ENCODE peak calls at places on chromosomes 16 and 17, in four cellular contexts. O is GM12878, J is K562, G is HepG2. K is an unnamed sample.

GRCh38 chr16:513950-514349 is 13.6 kb upstream of the CAPN15 start:
- DNase-seq in O (no peak), J (no peak), G (no peak), K (no peak)

GRCh38 chr16:31253642-31254045 is 6.1 kb upstream of the ITGAM start:
- DNase-seq in O (no peak), J (peak), G (peak), K (no peak)

GRCh38 chr16:79601092-79601977 is 798 bp upstream of the MAF start:
- DNase-seq in O (no peak), J (no peak), G (peak), K (no peak)

GRCh38 chr17:77281024-77281903 is 140.5 kb downstream of the SEC14L1 start:
- DNase-seq in O (no peak), J (peak), G (peak), K (peak)

GRCh38 chr16:76226011-76226410 is 51.2 kb upstream of the CNTNAP4 start:
- DNase-seq in O (no peak), J (no peak), G (no peak), K (no peak)

GRCh38 chr17:48869821-48870318 is 22.7 kb upstream of the ATP5MC1 start:
- DNase-seq in O (no peak), J (no peak), G (no peak), K (no peak)

GRCh38 chr17:80939151-80940145 is 52.2 kb upstream of the CHMP6 start:
- DNase-seq in O (no peak), J (no peak), G (no peak), K (no peak)

GRCh38 chr16:65728172-65728571 is 606.3 kb upstream of the CDH11 start:
- DNase-seq in O (no peak), J (no peak), G (no peak), K (no peak)

GRCh38 chr17:73003487-73003886 is 89.0 kb downstream of the SLC39A11 start:
- DNase-seq in O (no peak), J (no peak), G (peak), K (no peak)

GRCh38 chr16:84643677-84644076 is 4.6 kb upstream of the KLHL36 start:
- DNase-seq in O (no peak), J (no peak), G (no peak), K (no peak)

GRCh38 chr17:28992202-28992601 is 13.6 kb downstream of the SEZ6 start:
- DNase-seq in O (no peak), J (no peak), G (no peak), K (no peak)

GRCh38 chr16:66927918-66928649 is 2.7 kb upstream of the RRAD start:
- DNase-seq in O (no peak), J (no peak), G (no peak), K (no peak)

GRCh38 chr16:28188085-28188916 is 23.5 kb downstream of the XPO6 start:
- DNase-seq in O (peak), J (no peak), G (no peak), K (no peak)

GRCh38 chr16:31404353-31405064 is 11.4 kb downstream of the ITGAD start:
- DNase-seq in O (no peak), J (peak), G (no peak), K (peak)

GRCh38 chr17:418421-418751 is 65.8 kb upstream of the RPH3AL start:
- DNase-seq in O (no peak), J (no peak), G (no peak), K (no peak)

GRCh38 chr16:78437352-78437968 is 338.0 kb downstream of the WWOX start:
- DNase-seq in O (no peak), J (peak), G (peak), K (peak)

GRCh38 chr17:81379523-81379942 is 15.7 kb upstream of the BAHCC1 start:
- DNase-seq in O (no peak), J (peak), G (no peak), K (no peak)

GRCh38 chr17:63032141-63032540 is 66.1 kb downstream of the TANC2 start:
- DNase-seq in O (no peak), J (no peak), G (no peak), K (no peak)

GRCh38 chr17:65219124-65219523 is 82.0 kb downstream of the RGS9 start:
- DNase-seq in O (no peak), J (no peak), G (no peak), K (no peak)

GRCh38 chr17:330993-331701 is 21.5 kb downstream of the RPH3AL start:
- DNase-seq in O (no peak), J (no peak), G (no peak), K (no peak)

GRCh38 chr17:10261098-10261497 is 62.7 kb upstream of the GAS7 start:
- DNase-seq in O (no peak), J (no peak), G (no peak), K (no peak)

GRCh38 chr16:58509256-58510096 is 5.8 kb upstream of the SETD6 start:
- DNase-seq in O (no peak), J (no peak), G (no peak), K (no peak)

GRCh38 chr17:31564883-31565297 is 173.4 kb downstream of the RAB11FIP4 start:
- DNase-seq in O (no peak), J (no peak), G (no peak), K (no peak)

GRCh38 chr16:2748757-2749455 is 3.5 kb upstream of the SRRM2 start:
- DNase-seq in O (no peak), J (no peak), G (no peak), K (no peak)

GRCh38 chr17:38871247-38871991 is 1.6 kb downstream of the LASP1 start:
- DNase-seq in O (peak), J (peak), G (peak), K (no peak)

GRCh38 chr17:32266389-32267269 is 997 bp downstream of the RHBDL3 start:
- DNase-seq in O (no peak), J (peak), G (no peak), K (peak)

GRCh38 chr16:29910819-29911675 is 10.8 kb downstream of the ASPHD1 start:
- DNase-seq in O (no peak), J (no peak), G (no peak), K (peak)

GRCh38 chr16:56606688-56607618 is 1.4 kb upstream of the MT2A start:
- DNase-seq in O (no peak), J (no peak), G (peak), K (no peak)

GRCh38 chr16:50395763-50396710 is 27.2 kb upstream of the BRD7 start:
- DNase-seq in O (no peak), J (no peak), G (no peak), K (no peak)

GRCh38 chr16:31472559-31473203 is 729 bp downstream of the TGFB1I1 start:
- DNase-seq in O (no peak), J (peak), G (peak), K (peak)

GRCh38 chr16:88983771-88984687 is 7.0 kb upstream of the CBFA2T3 start:
- DNase-seq in O (no peak), J (no peak), G (no peak), K (no peak)

GRCh38 chr17:39927928-39928867 is 666 bp downstream of the LRRC3C start:
- DNase-seq in O (no peak), J (peak), G (peak), K (peak)

GRCh38 chr17:39757931-39758873 is 20.5 kb downstream of the GRB7 start:
- DNase-seq in O (peak), J (no peak), G (no peak), K (no peak)

GRCh38 chr17:64295146-64295545 is 32.1 kb upstream of the TEX2 start:
- DNase-seq in O (no peak), J (no peak), G (no peak), K (no peak)

GRCh38 chr16:86018487-86018886 is 119.5 kb downstream of the IRF8 start:
- DNase-seq in O (no peak), J (no peak), G (no peak), K (no peak)

GRCh38 chr16:52408197-52408845 is 138.6 kb downstream of the TOX3 start:
- DNase-seq in O (no peak), J (no peak), G (peak), K (no peak)

GRCh38 chr16:87686697-87687570 is 78.9 kb downstream of the KLHDC4 start:
- DNase-seq in O (no peak), J (no peak), G (no peak), K (no peak)
- TF ChIP-seq SP1 in O (no peak), J (no peak), G (no peak), K (no peak)

GRCh38 chr17:44269795-44270320 is 1.9 kb upstream of the SLC4A1 start:
- DNase-seq in O (no peak), J (no peak), G (no peak), K (no peak)
- TF ChIP-seq FOXM1 in O (no peak), J (no peak), G (no peak), K (no peak)

DNA sequence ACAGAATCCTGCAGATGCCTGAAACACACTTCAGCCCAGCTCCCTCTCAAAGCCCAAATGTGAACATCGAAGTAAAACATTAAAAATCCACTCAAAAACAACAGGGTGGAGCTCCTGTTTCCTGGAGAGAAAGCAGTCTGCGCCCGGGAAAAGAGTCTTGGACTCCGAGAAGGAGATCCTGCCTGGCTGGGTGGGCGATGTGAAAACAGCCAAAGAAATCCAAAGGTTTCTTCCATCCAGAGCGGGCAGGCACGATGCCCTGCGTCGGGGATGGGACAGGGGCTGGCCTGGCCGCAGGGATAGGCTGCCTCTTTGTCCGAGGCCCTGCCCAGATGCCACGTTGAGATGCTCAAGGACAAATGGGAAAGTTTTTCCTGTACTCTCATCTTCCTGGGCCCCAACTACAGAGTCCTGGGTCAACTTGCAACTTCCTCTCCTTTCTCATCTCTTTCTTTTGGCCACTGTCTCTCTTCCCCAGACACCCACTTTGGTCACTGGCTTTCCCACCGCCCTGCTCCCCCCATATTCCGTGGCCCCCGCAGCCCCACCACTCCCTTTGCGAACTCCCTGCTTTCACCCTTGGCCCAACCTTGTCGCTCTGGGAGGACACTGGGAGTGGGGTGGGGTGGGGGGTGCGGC is 648 bp downstream of the WIPI1 start:
- DNase-seq in O (no peak), J (no peak), G (peak), K (peak)
- TF ChIP-seq BHLHE40 in O (no peak), J (no peak), G (no peak), K (no peak)

DNA sequence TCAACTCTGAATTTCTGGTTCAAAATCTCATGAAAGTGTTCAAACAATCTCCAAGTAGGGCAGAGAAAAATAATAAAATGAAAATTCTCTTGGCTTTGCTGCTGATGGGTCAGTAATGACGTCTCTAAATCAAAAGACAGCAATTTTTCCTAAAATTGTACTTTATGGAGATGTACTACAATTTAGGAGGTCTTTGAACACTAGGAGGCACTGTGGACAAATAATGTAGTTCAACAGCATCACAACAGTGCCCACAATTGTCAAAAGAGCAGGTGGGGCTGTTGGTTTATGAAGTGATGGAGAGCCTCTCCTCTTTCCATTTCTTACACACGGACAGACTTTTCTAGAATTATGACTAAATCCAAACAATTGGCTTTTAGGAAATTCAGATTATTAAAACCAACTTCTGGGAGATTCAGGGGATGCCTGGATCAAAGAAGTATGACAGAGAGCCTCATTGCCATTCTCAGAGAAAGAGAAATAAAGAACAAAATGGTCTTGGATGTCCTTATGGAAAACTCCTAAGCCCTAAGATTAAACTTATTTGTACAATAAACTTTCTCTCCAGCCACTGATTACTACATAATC is 23.8 kb downstream of the EZH1 start:
- DNase-seq in O (no peak), J (peak), G (peak), K (peak)
- TF ChIP-seq SP1 in O (no peak), J (no peak), G (no peak), K (no peak)

GRCh38 chr17:82864721-82865240 is 25.0 kb upstream of the ZNF750 start:
- DNase-seq in O (no peak), J (no peak), G (no peak), K (no peak)

GRCh38 chr17:82863941-82864720 is 24.3 kb upstream of the ZNF750 start:
- DNase-seq in O (peak), J (peak), G (no peak), K (no peak)

GRCh38 chr17:82862758-82863645 is 23.2 kb upstream of the ZNF750 start:
- DNase-seq in O (no peak), J (peak), G (no peak), K (no peak)

GRCh38 chr17:82862191-82862590 is 22.4 kb upstream of the ZNF750 start:
- DNase-seq in O (no peak), J (no peak), G (no peak), K (no peak)

GRCh38 chr17:82863646-82863940 is 23.8 kb upstream of the ZNF750 start:
- DNase-seq in O (no peak), J (no peak), G (no peak), K (no peak)
- TF ChIP-seq FOXM1 in O (no peak), J (no peak), G (no peak), K (no peak)

GRCh38 chr17:50203589-50204345 is 2.3 kb upstream of the COL1A1 start:
- DNase-seq in O (no peak), J (no peak), G (no peak), K (no peak)
- TF ChIP-seq BHLHE40 in O (no peak), J (no peak), G (no peak), K (no peak)

K was measured in HEK293T.